ENCODE peak calls at places on chromosomes 16 and 17, in four cellular contexts. X is mesendoderm; Z is stimulated activated naive B cell treated with anti-CD40 and anti-IgM and Interleukin-4, amounts not matched to agents 10 μg/mL and 1 μg/mL and 100 μg/mL, for 72 hours; M is activated CD8-positive, alpha-beta T cell treated with anti-CD3 and anti-CD28 coated beads, Interleukin-2, amount 10 ng/mL, durations not matched to agents 7 days and 5 days. L is an unnamed sample.

GRCh38 chr16:47182318-47182717 is 38.6 kb upstream of the NETO2 start:
- DNase-seq in X (no peak), M (no peak), Z (no peak), L (no peak)

GRCh38 chr17:45248132-45248936 is 13.6 kb downstream of the SPATA32 start:
- DNase-seq in M (peak), Z (peak), X (peak), L (peak)

GRCh38 chr17:29848737-29849136 is 81.3 kb downstream of the SSH2 start:
- DNase-seq in Z (no peak), X (no peak), M (no peak), L (no peak)

GRCh38 chr16:11149011-11149616 is 106.9 kb downstream of the SOCS1 start:
- DNase-seq in Z (no peak), X (peak), M (no peak), L (no peak)

GRCh38 chr17:10754109-10754508 is 24.3 kb upstream of the TMEM220 start:
- DNase-seq in Z (no peak), X (peak), M (peak), L (peak)

GRCh38 chr17:57004944-57005579 is 27.1 kb downstream of the SCPEP1 start:
- DNase-seq in M (peak), X (peak), Z (peak), L (no peak)

GRCh38 chr17:42266462-42266861 is 9.7 kb downstream of the STAT5B start:
- DNase-seq in Z (no peak), X (no peak), M (no peak), L (no peak)

GRCh38 chr17:4125552-4125951 is 17.3 kb downstream of the ZZEF1 start:
- DNase-seq in M (no peak), Z (no peak), X (no peak), L (no peak)

GRCh38 chr17:32833526-32833925 is 43.4 kb downstream of the MYO1D start:
- DNase-seq in X (no peak), Z (no peak), M (no peak), L (no peak)

GRCh38 chr17:46851029-46851741 is at the start of gene WNT9B:
- DNase-seq in M (no peak), Z (no peak), X (peak), L (peak)

GRCh38 chr16:336269-336668 is 16.3 kb downstream of the AXIN1 start:
- DNase-seq in X (no peak), Z (no peak), M (no peak), L (no peak)

GRCh38 chr17:78497115-78497540 is 80.1 kb downstream of the DNAH17 start:
- DNase-seq in X (peak), Z (peak), M (peak), L (peak)

GRCh38 chr16:56481468-56482112 is 30.2 kb downstream of the OGFOD1 start:
- DNase-seq in M (no peak), X (no peak), Z (no peak), L (no peak)

GRCh38 chr17:82400830-82401229 is 17.3 kb upstream of the HEXD start:
- DNase-seq in Z (peak), M (peak), X (no peak), L (no peak)

GRCh38 chr16:2968368-2968737 is 795 bp upstream of the PAQR4 start:
- DNase-seq in X (no peak), Z (no peak), M (no peak), L (no peak)

GRCh38 chr17:46178550-46179198 is 14.6 kb downstream of the KANSL1 start:
- DNase-seq in X (no peak), M (no peak), Z (no peak), L (no peak)

GRCh38 chr17:2883544-2884203 is 87.4 kb downstream of the RAP1GAP2 start:
- DNase-seq in X (peak), M (no peak), Z (no peak), L (no peak)

GRCh38 chr16:55949518-55949917 is 74.3 kb upstream of the CES5A start:
- DNase-seq in X (no peak), Z (no peak), M (no peak), L (no peak)

GRCh38 chr16:85206472-85207356 is 94.4 kb upstream of the CIBAR2 start:
- DNase-seq in Z (no peak), M (no peak), X (no peak), L (peak)